ENCODE peak calls at places on chromosomes 4 and X, in eight cellular contexts. One of them, this sample, is unnamed.

GRCh38 chr4:113832795-113833194 is 71.3 kb upstream of the CAMK2D start:
- DNase-seq in IMR-90: no peak
- DNase-seq in activated CD4-positive, CD25-positive, alpha-beta regulatory T cell: no peak
- DNase-seq in GOT3: no peak
- DNase-seq in stimulated activated CD4-positive, alpha-beta T cell treated with anti-CD3 and anti-CD28 coated beads, Interleukin-15, amount 100 ng/mL, for 48 hours: no peak
- DNase-seq in nucleus accumbens: no peak
- DNase-seq in Caki2: no peak
- DNase-seq in NCI-H2171: no peak
- DNase-seq in this sample: no peak

GRCh38 chr4:153344131-153345010 is at the start of gene MND1:
- DNase-seq in activated CD4-positive, CD25-positive, alpha-beta regulatory T cell: peak
- DNase-seq in IMR-90: peak
- DNase-seq in stimulated activated CD4-positive, alpha-beta T cell treated with anti-CD3 and anti-CD28 coated beads, Interleukin-15, amount 100 ng/mL, for 48 hours: peak
- DNase-seq in NCI-H2171: peak
- DNase-seq in Caki2: peak
- DNase-seq in nucleus accumbens: no peak
- DNase-seq in GOT3: peak
- DNase-seq in this sample: peak

GRCh38 chrX:81202413-81202794 is 502 bp downstream of the SH3BGRL start:
- DNase-seq in nucleus accumbens: no peak
- DNase-seq in GOT3: no peak
- DNase-seq in IMR-90: peak
- DNase-seq in Caki2: no peak
- DNase-seq in activated CD4-positive, CD25-positive, alpha-beta regulatory T cell: no peak
- DNase-seq in stimulated activated CD4-positive, alpha-beta T cell treated with anti-CD3 and anti-CD28 coated beads, Interleukin-15, amount 100 ng/mL, for 48 hours: no peak
- DNase-seq in NCI-H2171: no peak
- DNase-seq in this sample: no peak

GRCh38 chr4:80360900-80361299 is 25.4 kb downstream of the CFAP299 start:
- DNase-seq in Caki2: no peak
- DNase-seq in NCI-H2171: no peak
- DNase-seq in IMR-90: peak
- DNase-seq in GOT3: no peak
- DNase-seq in nucleus accumbens: no peak
- DNase-seq in stimulated activated CD4-positive, alpha-beta T cell treated with anti-CD3 and anti-CD28 coated beads, Interleukin-15, amount 100 ng/mL, for 48 hours: no peak
- DNase-seq in activated CD4-positive, CD25-positive, alpha-beta regulatory T cell: no peak
- DNase-seq in this sample: no peak

GRCh38 chr4:70365479-70365878 is 4.9 kb downstream of the SMR3A start:
- DNase-seq in stimulated activated CD4-positive, alpha-beta T cell treated with anti-CD3 and anti-CD28 coated beads, Interleukin-15, amount 100 ng/mL, for 48 hours: no peak
- DNase-seq in activated CD4-positive, CD25-positive, alpha-beta regulatory T cell: no peak
- DNase-seq in NCI-H2171: no peak
- DNase-seq in IMR-90: no peak
- DNase-seq in Caki2: no peak
- DNase-seq in nucleus accumbens: no peak
- DNase-seq in GOT3: no peak
- DNase-seq in this sample: no peak

GRCh38 chr4:98581126-98581525 is 77.3 kb downstream of the TSPAN5 start:
- DNase-seq in stimulated activated CD4-positive, alpha-beta T cell treated with anti-CD3 and anti-CD28 coated beads, Interleukin-15, amount 100 ng/mL, for 48 hours: no peak
- DNase-seq in NCI-H2171: no peak
- DNase-seq in activated CD4-positive, CD25-positive, alpha-beta regulatory T cell: no peak
- DNase-seq in GOT3: no peak
- DNase-seq in Caki2: no peak
- DNase-seq in nucleus accumbens: no peak
- DNase-seq in IMR-90: no peak
- DNase-seq in this sample: no peak

GRCh38 chrX:56228914-56229313 is 3.2 kb upstream of the KLF8 start:
- DNase-seq in Caki2: no peak
- DNase-seq in GOT3: no peak
- DNase-seq in activated CD4-positive, CD25-positive, alpha-beta regulatory T cell: no peak
- DNase-seq in IMR-90: no peak
- DNase-seq in nucleus accumbens: no peak
- DNase-seq in NCI-H2171: no peak
- DNase-seq in stimulated activated CD4-positive, alpha-beta T cell treated with anti-CD3 and anti-CD28 coated beads, Interleukin-15, amount 100 ng/mL, for 48 hours: no peak
- DNase-seq in this sample: no peak

GRCh38 chr4:164154416-164154815 is 599.5 kb upstream of the SMIM31 start:
- DNase-seq in NCI-H2171: no peak
- DNase-seq in IMR-90: no peak
- DNase-seq in activated CD4-positive, CD25-positive, alpha-beta regulatory T cell: no peak
- DNase-seq in Caki2: no peak
- DNase-seq in GOT3: no peak
- DNase-seq in nucleus accumbens: no peak
- DNase-seq in stimulated activated CD4-positive, alpha-beta T cell treated with anti-CD3 and anti-CD28 coated beads, Interleukin-15, amount 100 ng/mL, for 48 hours: no peak
- DNase-seq in this sample: no peak

GRCh38 chr4:7992846-7993245 is 53.2 kb upstream of the AFAP1 start:
- DNase-seq in GOT3: no peak
- DNase-seq in activated CD4-positive, CD25-positive, alpha-beta regulatory T cell: no peak
- DNase-seq in nucleus accumbens: no peak
- DNase-seq in NCI-H2171: no peak
- DNase-seq in Caki2: no peak
- DNase-seq in IMR-90: no peak
- DNase-seq in stimulated activated CD4-positive, alpha-beta T cell treated with anti-CD3 and anti-CD28 coated beads, Interleukin-15, amount 100 ng/mL, for 48 hours: no peak
- DNase-seq in this sample: no peak

GRCh38 chrX:71298119-71298518 is 3.4 kb upstream of the ITGB1BP2 start:
- DNase-seq in Caki2: no peak
- DNase-seq in nucleus accumbens: no peak
- DNase-seq in stimulated activated CD4-positive, alpha-beta T cell treated with anti-CD3 and anti-CD28 coated beads, Interleukin-15, amount 100 ng/mL, for 48 hours: no peak
- DNase-seq in activated CD4-positive, CD25-positive, alpha-beta regulatory T cell: no peak
- DNase-seq in IMR-90: no peak
- DNase-seq in NCI-H2171: no peak
- DNase-seq in GOT3: no peak
- DNase-seq in this sample: no peak

GRCh38 chrX:121975666-121976065 is 928.3 kb downstream of the GLUD2 start:
- DNase-seq in nucleus accumbens: no peak
- DNase-seq in GOT3: no peak
- DNase-seq in activated CD4-positive, CD25-positive, alpha-beta regulatory T cell: no peak
- DNase-seq in IMR-90: no peak
- DNase-seq in stimulated activated CD4-positive, alpha-beta T cell treated with anti-CD3 and anti-CD28 coated beads, Interleukin-15, amount 100 ng/mL, for 48 hours: no peak
- DNase-seq in Caki2: no peak
- DNase-seq in NCI-H2171: no peak
- DNase-seq in this sample: no peak

GRCh38 chrX:151564035-151564434 is 560 bp downstream of the PASD1 start:
- DNase-seq in stimulated activated CD4-positive, alpha-beta T cell treated with anti-CD3 and anti-CD28 coated beads, Interleukin-15, amount 100 ng/mL, for 48 hours: no peak
- DNase-seq in IMR-90: no peak
- DNase-seq in activated CD4-positive, CD25-positive, alpha-beta regulatory T cell: no peak
- DNase-seq in Caki2: no peak
- DNase-seq in NCI-H2171: no peak
- DNase-seq in GOT3: no peak
- DNase-seq in nucleus accumbens: no peak
- DNase-seq in this sample: no peak

GRCh38 chr4:83870551-83870950 is 334.6 kb downstream of the GPAT3 start:
- DNase-seq in stimulated activated CD4-positive, alpha-beta T cell treated with anti-CD3 and anti-CD28 coated beads, Interleukin-15, amount 100 ng/mL, for 48 hours: no peak
- DNase-seq in nucleus accumbens: no peak
- DNase-seq in activated CD4-positive, CD25-positive, alpha-beta regulatory T cell: no peak
- DNase-seq in NCI-H2171: no peak
- DNase-seq in GOT3: no peak
- DNase-seq in IMR-90: no peak
- DNase-seq in Caki2: no peak
- DNase-seq in this sample: no peak

GRCh38 chrX:1384738-1385250 is 7.1 kb downstream of the SLC25A6 start:
- DNase-seq in Caki2: no peak
- DNase-seq in GOT3: no peak
- DNase-seq in NCI-H2171: no peak
- DNase-seq in IMR-90: no peak
- DNase-seq in activated CD4-positive, CD25-positive, alpha-beta regulatory T cell: no peak
- DNase-seq in stimulated activated CD4-positive, alpha-beta T cell treated with anti-CD3 and anti-CD28 coated beads, Interleukin-15, amount 100 ng/mL, for 48 hours: no peak
- DNase-seq in nucleus accumbens: no peak
- DNase-seq in this sample: no peak

GRCh38 chrX:13868481-13869040 is 51.7 kb upstream of the GPM6B start:
- DNase-seq in stimulated activated CD4-positive, alpha-beta T cell treated with anti-CD3 and anti-CD28 coated beads, Interleukin-15, amount 100 ng/mL, for 48 hours: no peak
- DNase-seq in NCI-H2171: no peak
- DNase-seq in GOT3: no peak
- DNase-seq in nucleus accumbens: no peak
- DNase-seq in Caki2: no peak
- DNase-seq in IMR-90: peak
- DNase-seq in activated CD4-positive, CD25-positive, alpha-beta regulatory T cell: no peak
- DNase-seq in this sample: no peak

GRCh38 chr4:118158946-118159345 is 124.7 kb downstream of the NDST3 start:
- DNase-seq in GOT3: no peak
- DNase-seq in nucleus accumbens: no peak
- DNase-seq in NCI-H2171: no peak
- DNase-seq in activated CD4-positive, CD25-positive, alpha-beta regulatory T cell: no peak
- DNase-seq in Caki2: no peak
- DNase-seq in IMR-90: no peak
- DNase-seq in stimulated activated CD4-positive, alpha-beta T cell treated with anti-CD3 and anti-CD28 coated beads, Interleukin-15, amount 100 ng/mL, for 48 hours: no peak
- DNase-seq in this sample: no peak

GRCh38 chr4:86221076-86221475 is 138.8 kb downstream of the MAPK10 start:
- DNase-seq in nucleus accumbens: no peak
- DNase-seq in Caki2: no peak
- DNase-seq in GOT3: no peak
- DNase-seq in stimulated activated CD4-positive, alpha-beta T cell treated with anti-CD3 and anti-CD28 coated beads, Interleukin-15, amount 100 ng/mL, for 48 hours: no peak
- DNase-seq in activated CD4-positive, CD25-positive, alpha-beta regulatory T cell: no peak
- DNase-seq in NCI-H2171: no peak
- DNase-seq in IMR-90: no peak
- DNase-seq in this sample: no peak